ENCODE peak calls at places on chromosomes 7 and 10, in seven cellular contexts. F, Z, K, O, N, D and W are unnamed samples.
A peak's percentile ranks its signal among the peaks of the same experiment; 100 is the strongest.

GRCh38 chr10:71723301-71723700 is 3.7 kb upstream of the C10orf105 start:
- DNase-seq in F (no peak), Z (no peak), K (no peak), O (no peak), N (no peak), D (no peak), W (no peak)

GRCh38 chr10:28569506-28570159 is 36.7 kb downstream of the WAC start:
- DNase-seq in F (no peak), Z (no peak), K (no peak), O (no peak), N (peak; percentile 63), D (no peak), W (peak; percentile 52)

GRCh38 chr7:91837397-91838070 is 43.0 kb downstream of the MTERF1 start:
- DNase-seq in F (no peak), Z (no peak), K (no peak), O (no peak), N (no peak), D (no peak), W (no peak)

GRCh38 chr10:60731134-60731883 is 47.0 kb upstream of the CDK1 start:
- DNase-seq in F (peak; percentile 38), Z (no peak), K (no peak), O (peak; percentile 26), N (no peak), D (peak; percentile 12), W (no peak)

GRCh38 chr10:110296966-110297365 is 7.8 kb downstream of the SMNDC1 start:
- DNase-seq in F (no peak), Z (no peak), K (no peak), O (no peak), N (no peak), D (no peak), W (no peak)

GRCh38 chr7:44288811-44289340 is 36.5 kb downstream of the CAMK2B start:
- DNase-seq in F (no peak), Z (no peak), K (no peak), O (no peak), N (no peak), D (no peak), W (no peak)

GRCh38 chr10:52335665-52336064 is 21.6 kb downstream of the DKK1 start:
- DNase-seq in F (no peak), Z (no peak), K (no peak), O (no peak), N (peak; percentile 38), D (no peak), W (no peak)

GRCh38 chr10:46222364-46222935 is 64.3 kb upstream of the ANTXRL start:
- DNase-seq in F (no peak), Z (no peak), K (no peak), O (no peak), N (peak; percentile 78), D (no peak), W (no peak)

GRCh38 chr7:43583424-43584199 is 704 bp downstream of the STK17A start:
- DNase-seq in F (peak; percentile 39), Z (peak; percentile 77), K (peak; percentile 36), O (peak; percentile 71), N (peak; percentile 75), D (no peak), W (peak; percentile 81)

GRCh38 chr7:35519971-35520809 is 174.7 kb downstream of the HERPUD2 start:
- DNase-seq in F (peak; percentile 71), Z (peak; percentile 82), K (peak; percentile 86), O (peak; percentile 52), N (peak; percentile 73), D (peak; percentile 43), W (peak; percentile 83)

GRCh38 chr7:2109936-2110585 is 122.7 kb downstream of the MAD1L1 start:
- DNase-seq in F (peak; percentile 85), Z (peak; percentile 99), K (no peak), O (peak; percentile 77), N (peak; percentile 97), D (peak; percentile 63), W (peak; percentile 47)